ENCODE peak calls at places on chromosomes 6 and 20, in six cellular contexts. V is IMR-90; P is spleen; U is CD8-positive, alpha-beta T cell; L is fibroblast of the aortic adventitia; E is astrocyte of the cerebellum. N is an unnamed sample.

GRCh38 chr6:128558924-128559323 is 38.5 kb upstream of the PTPRK start:
- DNase-seq in V (no peak), E (no peak), P (no peak), U (no peak), L (no peak), N (no peak)

GRCh38 chr20:62133864-62134263 is 9.3 kb downstream of the PSMA7 start:
- DNase-seq in L (no peak), U (no peak), P (no peak), V (no peak), E (no peak), N (no peak)

GRCh38 chr6:27865952-27866369 is 46.2 kb downstream of the OR2B2 start:
- DNase-seq in L (no peak), V (no peak), P (peak; percentile 84), U (peak; percentile 35), E (no peak), N (no peak)

GRCh38 chr6:109455502-109456282 is at the start of gene MICAL1:
- DNase-seq in E (no peak), L (peak; percentile 60), V (peak; percentile 24), P (peak; percentile 98), U (peak; percentile 85), N (no peak)

GRCh38 chr6:35321091-35321490 is 21.3 kb upstream of the PPARD start:
- DNase-seq in E (no peak), V (no peak), U (no peak), P (no peak), L (no peak), N (no peak)

GRCh38 chr6:145206247-145206907 is 528.9 kb downstream of the EPM2A start:
- DNase-seq in L (peak; percentile 78), U (no peak), P (no peak), V (peak; percentile 70), E (no peak), N (peak; percentile 60)

GRCh38 chr6:33768644-33769120 is 20.2 kb downstream of the LEMD2 start:
- DNase-seq in U (peak; percentile 66), P (peak; percentile 91), L (peak; percentile 79), V (peak; percentile 77), E (peak; percentile 49), N (no peak)

GRCh38 chr20:34581341-34582189 is 23.0 kb downstream of the MAP1LC3A start:
- DNase-seq in U (no peak), L (peak; percentile 75), V (peak; percentile 70), E (peak; percentile 64), P (no peak), N (no peak)

GRCh38 chr20:61254881-61255589 is 3.0 kb downstream of the CDH4 start:
- DNase-seq in E (no peak), V (peak; percentile 57), U (no peak), L (peak; percentile 18), P (no peak), N (no peak)

GRCh38 chr20:34705383-34706021 is 1.4 kb downstream of the TP53INP2 start:
- DNase-seq in U (peak; percentile 42), E (no peak), V (peak; percentile 23), L (peak; percentile 28), P (no peak), N (no peak)

GRCh38 chr6:89941031-89941775 is 46.9 kb downstream of the GJA10 start:
- DNase-seq in E (no peak), U (no peak), P (no peak), V (no peak), L (peak; percentile 50), N (no peak)

GRCh38 chr6:56753801-56754200 is 111.1 kb upstream of the DST start:
- DNase-seq in E (no peak), L (no peak), U (no peak), V (no peak), P (no peak), N (no peak)

GRCh38 chr6:13766201-13766634 is 48.1 kb downstream of the MCUR1 start:
- DNase-seq in E (no peak), P (no peak), L (peak; percentile 63), V (peak; percentile 53), U (no peak), N (peak; percentile 28)

GRCh38 chr6:116461563-116462507 is 660 bp downstream of the CALHM6 start:
- DNase-seq in L (no peak), V (peak; percentile 47), E (no peak), U (peak; percentile 60), P (peak; percentile 96), N (no peak)
- H3K4me3 ChIP-seq in L (peak overlapping the region; percentile 51), V (peak overlapping the region; percentile 38), E (peak overlapping the region; percentile 36), U (peak overlapping the region; percentile 54), P (peak overlapping the region; percentile 59), N (peak overlapping the region; percentile 48)

GRCh38 chr20:57207251-57207650 is 59.2 kb downstream of the BMP7 start:
- DNase-seq in L (no peak), U (no peak), V (no peak), P (no peak), E (no peak), N (no peak)
- TF ChIP-seq CTCF in L (no peak), U (no peak), V (no peak), P (no peak), E (no peak), N (no peak)

GRCh38 chr6:44278316-44278715 is 8.1 kb downstream of the TMEM151B start:
- DNase-seq in L (no peak), E (no peak), V (no peak), U (no peak), P (no peak), N (no peak)

GRCh38 chr6:44276667-44277640 is 6.7 kb downstream of the TMEM151B start:
- DNase-seq in V (no peak), P (no peak), L (no peak), U (no peak), E (no peak), N (no peak)

GRCh38 chr6:44277763-44278162 is 7.5 kb downstream of the TMEM151B start:
- DNase-seq in V (no peak), P (no peak), U (no peak), L (no peak), E (no peak), N (no peak)

GRCh38 chr6:44275271-44275748 is 5.1 kb downstream of the TMEM151B start:
- DNase-seq in V (no peak), E (no peak), L (no peak), P (peak; percentile 67), U (no peak), N (no peak)

GRCh38 chr6:44275749-44276648 is 5.7 kb downstream of the TMEM151B start:
- DNase-seq in L (no peak), E (no peak), U (peak; percentile 45), V (no peak), P (no peak), N (no peak)
- H3K4me3 ChIP-seq in L (no peak overlapping the region), E (no peak overlapping the region), U (peak overlapping the region; percentile 30), V (no peak overlapping the region), P (peak overlapping the region; percentile 35), N (no peak overlapping the region)

GRCh38 chr20:18904624-18905023 is 91.0 kb downstream of the SCP2D1 start:
- DNase-seq in P (no peak), E (no peak), V (no peak), L (no peak), U (no peak), N (no peak)
- TF ChIP-seq CTCF in P (peak; percentile 26), E (no peak), V (no peak), L (no peak), U (no peak), N (no peak)

N was measured in AG04449.